ENCODE peak calls at places on chromosomes 4 and X, in six cellular contexts. I is iPS-NIHi11; T is non-pigmented ciliary epithelial cell; P is activated naive CD4-positive, alpha-beta T cell; H is left colon; O is D341Med. J is an unnamed sample.

GRCh38 chr4:113223001-113223400 is 173.5 kb downstream of the ANK2 start:
- DNase-seq in I (no peak), T (no peak), P (no peak), H (no peak), O (no peak), J (no peak)

GRCh38 chr4:11293866-11294265 is 134.8 kb downstream of the HS3ST1 start:
- DNase-seq in I (no peak), T (no peak), P (no peak), H (no peak), O (no peak), J (no peak)

GRCh38 chr4:649293-649625 is 23.9 kb downstream of the PDE6B start:
- DNase-seq in I (no peak), T (no peak), P (no peak), H (no peak), O (no peak), J (no peak)

GRCh38 chrX:153411255-153411987 is at the start of gene ZFP92:
- DNase-seq in I (no peak), T (no peak), P (no peak), H (no peak), O (no peak), J (no peak)

GRCh38 chrX:37678574-37678973 is 7.0 kb upstream of the XK start:
- DNase-seq in I (no peak), T (no peak), P (no peak), H (no peak), O (no peak), J (no peak)

GRCh38 chr4:98601719-98602118 is 56.7 kb downstream of the TSPAN5 start:
- DNase-seq in I (no peak), T (no peak), P (no peak), H (no peak), O (no peak), J (no peak)

GRCh38 chrX:148562846-148563245 is 62.4 kb downstream of the AFF2 start:
- DNase-seq in I (no peak), T (no peak), P (no peak), H (no peak), O (no peak), J (no peak)

GRCh38 chr4:21191304-21191703 is 491.0 kb downstream of the PACRGL start:
- DNase-seq in I (no peak), T (no peak), P (no peak), H (no peak), O (no peak), J (no peak)

GRCh38 chrX:116824785-116825184 is 362.0 kb upstream of the CT83 start:
- DNase-seq in I (peak), T (no peak), P (no peak), H (no peak), O (no peak), J (no peak)

GRCh38 chr4:74632634-74633033 is 161.7 kb downstream of the BTC start:
- DNase-seq in I (no peak), T (peak), P (no peak), H (peak), O (no peak), J (no peak)

GRCh38 chrX:119635179-119635578 is 29.0 kb upstream of the NKRF start:
- DNase-seq in I (no peak), T (no peak), P (no peak), H (no peak), O (no peak), J (no peak)

GRCh38 chr4:73841243-73841925 is 4.9 kb downstream of the CXCL6 start:
- DNase-seq in I (no peak), T (no peak), P (no peak), H (no peak), O (no peak), J (no peak)

GRCh38 chr4:137677851-137678250 is 145.6 kb upstream of the PCDH18 start:
- DNase-seq in I (no peak), T (no peak), P (no peak), H (no peak), O (no peak), J (no peak)

GRCh38 chrX:44011505-44011904 is 38.3 kb upstream of the NDP start:
- DNase-seq in I (no peak), T (no peak), P (no peak), H (no peak), O (no peak), J (no peak)

GRCh38 chr4:96175871-96176270 is 336.0 kb downstream of the PDHA2 start:
- DNase-seq in I (no peak), T (no peak), P (no peak), H (no peak), O (no peak), J (no peak)

GRCh38 chr4:108166441-108167315 is 2.1 kb downstream of the LEF1 start:
- DNase-seq in I (peak), T (no peak), P (peak), H (no peak), O (peak), J (no peak)

GRCh38 chr4:10364194-10364593 is 93.0 kb downstream of the ZNF518B start:
- DNase-seq in I (no peak), T (no peak), P (no peak), H (no peak), O (no peak), J (no peak)

GRCh38 chr4:86493460-86493859 is 100.7 kb upstream of the PTPN13 start:
- DNase-seq in I (no peak), T (no peak), P (no peak), H (no peak), O (no peak), J (no peak)